ENCODE peak calls at places on chromosomes 13 and 19, in nine cellular contexts. I is suprapubic skin, K is cardiac fibroblast, Q is natural killer cell, G is dorsolateral prefrontal cortex, Y is WTC11, O is fibroblast of pulmonary artery, L is neural progenitor cell, W is upper lobe of left lung. Z is an unnamed sample.

GRCh38 chr13:97726664-97727235 is 226.7 kb upstream of the IPO5 start:
- DNase-seq in I (no peak), K (peak), Q (no peak), G (no peak), Y (no peak), O (peak), L (no peak), W (no peak), Z (no peak)

GRCh38 chr19:38918526-38918925 is 6.5 kb upstream of the CCER2 start:
- DNase-seq in I (no peak), K (no peak), Q (no peak), G (no peak), Y (no peak), O (no peak), L (no peak), W (no peak), Z (no peak)

GRCh38 chr13:63542704-63543215 is 2127.1 kb upstream of the PCDH20 start:
- DNase-seq in I (no peak), K (no peak), Q (no peak), G (no peak), Y (no peak), O (no peak), L (no peak), W (no peak), Z (no peak)

GRCh38 chr13:50015750-50016149 is 506 bp downstream of the KCNRG start:
- DNase-seq in I (no peak), K (no peak), Q (no peak), G (no peak), Y (no peak), O (no peak), L (no peak), W (no peak), Z (no peak)

GRCh38 chr13:105445793-105446192 is 1089.7 kb downstream of the EFNB2 start:
- DNase-seq in I (no peak), K (no peak), Q (no peak), G (no peak), Y (no peak), O (no peak), L (no peak), W (no peak), Z (no peak)

GRCh38 chr13:108433976-108434375 is 164.5 kb downstream of the TNFSF13B start:
- DNase-seq in I (no peak), K (no peak), Q (no peak), G (no peak), Y (no peak), O (no peak), L (no peak), W (no peak), Z (no peak)

GRCh38 chr13:60427285-60427684 is 30.3 kb downstream of the TDRD3 start:
- DNase-seq in I (no peak), K (no peak), Q (no peak), G (no peak), Y (no peak), O (no peak), L (no peak), W (no peak), Z (no peak)

GRCh38 chr19:34366670-34367423 is 1.9 kb downstream of the GPI start:
- DNase-seq in I (no peak), K (peak), Q (no peak), G (no peak), Y (no peak), O (peak), L (no peak), W (no peak), Z (no peak)

GRCh38 chr19:20078696-20079095 is 896 bp downstream of the ZNF90 start:
- DNase-seq in I (peak), K (peak), Q (no peak), G (no peak), Y (peak), O (peak), L (peak), W (peak), Z (peak)

GRCh38 chr13:31885994-31886393 is 145.6 kb upstream of the FRY start:
- DNase-seq in I (no peak), K (no peak), Q (no peak), G (no peak), Y (no peak), O (no peak), L (peak), W (no peak), Z (no peak)

GRCh38 chr19:34793562-34793961 is 20.5 kb upstream of the ZNF599 start:
- DNase-seq in I (no peak), K (no peak), Q (no peak), G (no peak), Y (no peak), O (no peak), L (no peak), W (no peak), Z (no peak)

GRCh38 chr13:35720690-35721554 is 244.4 kb upstream of the MAB21L1 start:
- DNase-seq in I (no peak), K (peak), Q (peak), G (peak), Y (peak), O (peak), L (peak), W (peak), Z (peak)

DNA sequence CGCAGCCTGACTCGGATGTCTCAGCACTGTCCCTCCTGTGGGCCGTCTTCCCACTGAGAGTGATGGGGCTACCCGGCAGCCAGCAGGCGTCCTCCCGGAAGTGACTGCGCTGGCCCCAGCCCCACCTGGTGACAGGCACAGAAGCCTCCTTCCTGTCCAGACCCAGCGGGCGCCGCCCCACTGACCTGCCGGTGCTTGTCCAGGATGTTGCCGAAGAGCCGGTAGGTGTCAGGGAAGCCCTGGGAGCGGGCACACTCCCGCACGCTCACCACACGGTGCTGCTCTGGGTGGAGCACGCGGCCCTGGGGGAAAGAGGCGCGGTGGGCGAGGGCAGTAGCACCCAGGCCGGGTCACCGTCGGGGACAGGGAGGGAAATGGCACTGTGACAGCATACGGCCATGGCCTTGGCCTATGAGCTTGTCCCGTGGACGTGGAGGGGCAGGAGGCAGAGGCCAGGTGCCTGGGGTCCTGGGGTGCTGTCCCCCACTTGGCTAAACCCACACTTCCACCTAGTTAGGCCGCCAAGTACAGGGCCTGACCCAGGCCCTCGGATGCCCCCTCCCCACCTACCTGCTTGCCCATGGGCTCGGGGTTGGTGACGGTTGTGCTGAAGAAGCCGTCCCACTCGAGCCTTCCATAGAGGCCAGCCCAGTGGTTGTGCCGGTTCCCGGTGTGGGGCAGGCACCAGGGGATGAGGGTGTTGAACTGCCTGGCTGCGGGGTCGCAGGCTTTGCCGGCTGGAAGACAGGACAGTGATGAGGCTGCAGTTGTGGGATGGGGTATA is 16.0 kb upstream of the EIF3G start:
- DNase-seq in I (no peak), K (no peak), Q (no peak), G (no peak), Y (no peak), O (no peak), L (no peak), W (peak), Z (no peak)
- TF ChIP-seq CTCF in I (no peak), K (no peak), Q (no peak), G (no peak), Y (no peak), O (no peak), L (no peak), W (peak), Z (no peak)

DNA sequence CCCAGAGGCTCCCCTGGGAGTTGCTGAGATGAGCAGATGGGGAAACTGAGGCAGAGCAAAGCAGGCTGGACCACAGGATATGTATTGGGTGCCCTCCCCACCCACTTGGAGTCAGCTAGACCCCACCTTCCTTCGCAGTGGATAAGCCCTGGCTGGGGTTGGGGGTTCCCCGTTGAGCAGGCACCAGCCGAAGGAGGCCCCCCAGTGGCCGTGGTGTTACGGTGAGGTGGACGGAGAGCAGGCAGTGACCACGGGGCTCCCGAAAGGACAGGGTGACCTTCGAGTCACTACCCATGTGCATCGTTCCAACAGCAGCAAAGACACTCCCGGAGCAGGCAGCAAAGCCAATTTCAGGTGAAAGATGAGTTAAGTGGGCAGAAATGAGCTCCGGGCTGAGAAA is 62.4 kb upstream of the ADGRE5 start:
- DNase-seq in I (no peak), K (no peak), Q (no peak), G (no peak), Y (peak), O (no peak), L (peak), W (peak), Z (peak)
- TF ChIP-seq CTCF in I (no peak), K (peak), Q (no peak), G (peak), Y (no peak), O (peak), L (peak), W (no peak), Z (no peak)

GRCh38 chr13:27159806-27160563 is 11.6 kb downstream of the USP12 start:
- DNase-seq in I (no peak), K (no peak), Q (no peak), G (no peak), Y (no peak), O (no peak), L (no peak), W (no peak), Z (no peak)
- TF ChIP-seq CTCF in I (no peak), K (no peak), Q (no peak), G (no peak), Y (no peak), O (no peak), L (no peak), W (no peak), Z (no peak)

GRCh38 chr19:29844891-29845575 is 33.2 kb downstream of the CCNE1 start:
- DNase-seq in I (peak), K (peak), Q (peak), G (peak), Y (peak), O (peak), L (peak), W (peak), Z (peak)
- TF ChIP-seq CTCF in I (no peak), K (no peak), Q (no peak), G (peak), Y (no peak), O (no peak), L (peak), W (no peak), Z (no peak)

DNA sequence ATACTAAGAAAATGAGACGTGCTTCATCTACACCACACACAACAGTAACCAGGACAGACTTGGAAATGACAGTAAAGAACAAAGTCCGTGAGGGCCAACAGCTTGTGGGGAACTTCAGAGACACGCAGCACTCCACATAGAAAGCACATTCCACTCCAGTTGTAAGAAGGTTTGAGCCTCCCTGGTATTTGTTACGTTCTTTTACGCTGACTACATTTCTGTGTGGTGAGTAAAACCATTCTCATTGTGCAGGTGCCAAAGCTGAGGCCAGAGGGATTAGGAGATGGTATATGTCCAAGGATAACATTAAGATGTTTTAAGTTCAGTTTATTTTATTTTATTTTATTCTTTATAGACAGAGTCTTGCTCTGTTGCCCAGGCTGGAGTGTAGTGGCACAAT is 1189.9 kb downstream of the UQCRFS1 start:
- DNase-seq in I (no peak), K (peak), Q (no peak), G (no peak), Y (no peak), O (peak), L (no peak), W (no peak), Z (no peak)
- TF ChIP-seq CTCF in I (no peak), K (no peak), Q (no peak), G (no peak), Y (no peak), O (no peak), L (no peak), W (no peak), Z (no peak)

GRCh38 chr19:15249560-15249874 is 17.3 kb upstream of the EPHX3 start:
- DNase-seq in I (no peak), K (no peak), Q (no peak), G (no peak), Y (no peak), O (no peak), L (no peak), W (no peak), Z (no peak)
- TF ChIP-seq CTCF in I (no peak), K (no peak), Q (no peak), G (no peak), Y (no peak), O (no peak), L (no peak), W (no peak), Z (no peak)

GRCh38 chr19:15381864-15382263 is 2.3 kb upstream of the AKAP8 start:
- DNase-seq in I (no peak), K (no peak), Q (no peak), G (no peak), Y (no peak), O (no peak), L (no peak), W (no peak), Z (no peak)

GRCh38 chr19:15378529-15379082 is 981 bp downstream of the AKAP8 start:
- DNase-seq in I (peak), K (peak), Q (peak), G (peak), Y (no peak), O (peak), L (peak), W (peak), Z (peak)

GRCh38 chr19:15379083-15379995 is at the start of gene AKAP8:
- DNase-seq in I (peak), K (peak), Q (peak), G (peak), Y (peak), O (peak), L (peak), W (peak), Z (peak)

GRCh38 chr19:15381429-15381828 is 1.8 kb upstream of the AKAP8 start:
- DNase-seq in I (no peak), K (no peak), Q (no peak), G (no peak), Y (no peak), O (no peak), L (no peak), W (no peak), Z (no peak)

DNA sequence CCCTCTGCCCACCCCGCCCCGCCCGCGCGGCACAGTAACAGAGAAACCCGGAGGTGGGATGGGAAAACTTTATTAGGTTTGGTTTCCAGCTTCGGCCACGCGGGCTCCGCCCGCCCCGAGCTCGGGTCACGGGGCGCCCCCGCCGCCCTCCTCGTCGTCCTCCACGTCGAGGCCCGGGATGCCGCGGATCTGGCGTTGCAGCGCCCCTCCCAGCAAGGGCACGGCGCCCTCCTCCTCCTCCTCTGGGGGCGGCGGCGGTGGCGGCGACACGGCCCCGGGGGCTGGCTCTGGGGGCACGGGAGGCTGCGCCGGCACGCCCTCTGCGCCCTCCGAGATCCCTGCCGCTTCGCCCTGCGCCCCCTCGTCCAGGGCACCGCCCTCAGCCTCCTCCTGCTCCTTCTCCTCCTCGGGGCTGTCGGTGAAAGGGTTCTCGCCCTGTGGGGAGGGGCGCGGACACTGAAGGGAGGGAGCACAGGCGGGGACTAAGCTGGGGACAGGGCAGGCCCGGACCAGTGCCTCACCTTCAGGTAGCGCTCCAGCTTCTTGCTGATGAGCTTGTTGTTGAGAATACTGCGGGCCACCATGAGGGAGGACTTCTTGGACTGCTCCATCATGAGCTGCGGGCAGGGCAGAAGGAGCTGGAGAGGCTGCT is 535 bp upstream of the AKAP8 start:
- DNase-seq in I (no peak), K (peak), Q (no peak), G (no peak), Y (peak), O (peak), L (no peak), W (peak), Z (peak)
- TF ChIP-seq CTCF in I (no peak), K (no peak), Q (no peak), G (no peak), Y (no peak), O (no peak), L (peak), W (no peak), Z (no peak)

GRCh38 chr19:18282788-18283141 is 1.3 kb upstream of the JUND start:
- DNase-seq in I (no peak), K (no peak), Q (no peak), G (no peak), Y (no peak), O (no peak), L (no peak), W (no peak), Z (no peak)

GRCh38 chr19:18282021-18282787 is 782 bp upstream of the JUND start:
- DNase-seq in I (peak), K (no peak), Q (peak), G (peak), Y (no peak), O (no peak), L (peak), W (peak), Z (peak)

GRCh38 chr19:18279516-18280246 is 1.7 kb downstream of the JUND start:
- DNase-seq in I (peak), K (peak), Q (peak), G (peak), Y (peak), O (peak), L (peak), W (peak), Z (peak)

GRCh38 chr19:18280247-18281081 is 958 bp downstream of the JUND start:
- DNase-seq in I (peak), K (peak), Q (peak), G (peak), Y (peak), O (peak), L (peak), W (peak), Z (peak)

DNA sequence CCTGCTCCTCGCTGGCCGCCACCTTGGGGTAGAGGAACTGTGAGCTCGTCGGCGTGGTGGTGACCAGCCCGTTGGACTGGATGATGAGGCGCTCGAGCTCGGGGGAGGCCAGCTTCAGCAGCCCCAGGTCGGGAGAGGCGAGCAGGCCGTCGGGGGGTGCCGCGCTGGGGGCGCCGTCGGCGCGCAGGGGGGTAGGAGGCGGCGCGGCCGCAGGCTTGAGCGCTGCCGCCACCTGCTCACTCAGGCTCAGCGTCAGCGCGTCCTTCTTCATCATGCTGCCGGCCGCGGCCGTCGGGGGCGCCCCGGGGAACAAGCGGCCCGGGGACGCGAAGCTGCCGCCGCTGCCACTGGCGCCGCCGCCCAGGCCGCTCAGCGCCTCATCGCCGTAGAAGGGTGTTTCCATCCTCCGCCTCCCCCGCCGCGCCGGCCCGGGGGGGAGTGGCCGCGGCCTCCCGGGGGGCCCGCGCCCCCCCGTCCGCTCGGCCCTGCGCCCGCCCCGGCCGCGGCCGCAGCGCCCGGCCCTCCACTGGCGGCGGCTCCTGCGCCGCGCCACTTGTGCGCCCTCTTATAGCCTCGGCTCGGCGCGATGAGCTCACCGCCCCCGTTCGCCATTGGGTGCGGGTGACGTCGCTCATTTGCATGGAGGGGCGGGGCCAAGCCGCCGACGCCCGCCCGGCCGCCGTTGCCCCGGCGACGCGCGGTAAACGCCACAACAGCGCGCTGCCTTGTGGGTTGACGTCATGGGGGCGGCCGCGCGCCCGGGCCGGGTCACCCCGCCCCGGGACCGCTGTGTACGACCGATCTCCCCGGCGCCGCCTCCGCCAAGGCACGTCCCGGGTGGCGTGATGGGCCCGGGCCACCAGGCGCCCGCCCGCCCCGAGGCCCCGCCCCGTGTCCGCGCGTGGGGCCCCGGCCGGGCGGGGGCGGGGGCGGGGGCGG is at the start of gene JUND:
- DNase-seq in I (peak), K (peak), Q (peak), G (peak), Y (peak), O (peak), L (peak), W (peak), Z (peak)
- TF ChIP-seq CTCF in I (no peak), K (no peak), Q (no peak), G (no peak), Y (no peak), O (no peak), L (peak), W (peak), Z (no peak)

DNA sequence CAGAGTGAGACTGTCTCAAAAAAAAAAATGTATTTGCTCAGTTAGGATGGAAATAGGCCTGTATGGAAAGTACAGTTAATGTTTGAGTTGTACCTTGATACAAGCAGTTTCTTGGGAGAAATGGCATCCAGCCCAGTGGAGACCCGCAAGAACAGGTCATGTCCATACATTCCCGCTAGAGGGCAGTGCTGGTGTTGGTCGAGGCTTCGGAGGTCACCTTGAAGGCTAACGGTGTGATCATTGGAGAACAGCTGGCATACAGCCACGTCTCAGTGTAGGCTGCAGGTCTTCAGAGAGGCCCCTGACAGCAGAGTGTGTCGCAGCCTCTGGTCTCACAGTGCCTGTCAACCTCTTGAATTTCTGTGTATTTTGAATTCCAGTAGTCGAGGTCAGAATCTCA is 7.5 kb downstream of the ZNF610 start:
- DNase-seq in I (peak), K (peak), Q (peak), G (peak), Y (peak), O (peak), L (peak), W (peak), Z (no peak)
- TF ChIP-seq CTCF in I (peak), K (peak), Q (peak), G (peak), Y (peak), O (peak), L (peak), W (peak), Z (no peak)

Z was measured in Calu3.